ENCODE peak calls at places on chromosomes 7 and 10, in four cellular contexts. V, D, F and Y are unnamed samples.

GRCh38 chr7:47080816-47081215 is 501.1 kb downstream of the TNS3 start:
- DNase-seq in D (no peak), F (no peak), V (no peak), Y (peak; percentile 71)

GRCh38 chr7:127409629-127410028 is 17.1 kb upstream of the ZNF800 start:
- DNase-seq in D (no peak), V (no peak), F (no peak), Y (no peak)

GRCh38 chr10:102682441-102682840 is 31.8 kb downstream of the ARL3 start:
- DNase-seq in D (no peak), V (no peak), F (no peak), Y (no peak)

GRCh38 chr7:13790611-13791010 is 198.9 kb downstream of the ETV1 start:
- DNase-seq in V (no peak), F (no peak), D (no peak), Y (no peak)

GRCh38 chr10:93384006-93384405 is 98.1 kb downstream of the MYOF start:
- DNase-seq in F (no peak), D (no peak), V (no peak), Y (peak; percentile 75)

GRCh38 chr10:3071405-3072198 is 4.3 kb downstream of the PFKP start:
- DNase-seq in D (peak; percentile 85), V (no peak), F (peak; percentile 52), Y (no peak)

GRCh38 chr7:6612819-6613218 is 2.6 kb upstream of the ZNF853 start:
- DNase-seq in F (no peak), V (no peak), D (no peak), Y (no peak)

GRCh38 chr10:97028126-97028831 is 157.5 kb downstream of the SLIT1 start:
- DNase-seq in V (no peak), F (no peak), D (no peak), Y (no peak)

GRCh38 chr7:157436763-157437480 is 100.1 kb downstream of the DNAJB6 start:
- DNase-seq in F (no peak), V (no peak), D (no peak), Y (no peak)

GRCh38 chr10:130493446-130494198 is 357.4 kb downstream of the GLRX3 start:
- DNase-seq in D (no peak), V (no peak), F (no peak), Y (no peak)

GRCh38 chr7:99140813-99141212 is 3.1 kb downstream of the SMURF1 start:
- DNase-seq in F (no peak), V (no peak), D (no peak), Y (no peak)

GRCh38 chr10:43524434-43525247 is 49.8 kb downstream of the ZNF239 start:
- DNase-seq in V (no peak), D (no peak), F (no peak), Y (no peak)

GRCh38 chr7:4707980-4708411 is 25.9 kb downstream of the FOXK1 start:
- DNase-seq in F (no peak), D (no peak), V (no peak), Y (no peak)